ENCODE peak calls at places on chromosome 19, in seven cellular contexts. I, K, O, W, J, Y and C are unnamed samples.

GRCh38 chr19:17576758-17577532 is 21.5 kb downstream of the COLGALT1 start:
- DNase-seq in I (peak; percentile 16), K (no peak), O (no peak), W (no peak), J (no peak), Y (no peak), C (no peak)

GRCh38 chr19:3275068-3275582 is 50.7 kb downstream of the CELF5 start:
- DNase-seq in I (peak; percentile 57), K (no peak), O (peak; percentile 22), W (no peak), J (peak; percentile 23), Y (no peak), C (peak; percentile 14)

GRCh38 chr19:13013649-13014048 is 18.4 kb downstream of the NFIX start:
- DNase-seq in I (no peak), K (no peak), O (no peak), W (no peak), J (peak; percentile 65), Y (no peak), C (no peak)

GRCh38 chr19:14139944-14140343 is 3.6 kb upstream of the ASF1B start:
- DNase-seq in I (no peak), K (no peak), O (no peak), W (no peak), J (no peak), Y (peak; percentile 15), C (no peak)

GRCh38 chr19:41249707-41250423 is 14.3 kb upstream of the HNRNPUL1 start:
- DNase-seq in I (no peak), K (no peak), O (no peak), W (no peak), J (no peak), Y (no peak), C (no peak)

GRCh38 chr19:6660930-6661329 is 9.0 kb downstream of the TNFSF14 start:
- DNase-seq in I (no peak), K (no peak), O (no peak), W (no peak), J (no peak), Y (no peak), C (no peak)

GRCh38 chr19:50844296-50844935 is 10.3 kb upstream of the KLK3 start:
- DNase-seq in I (no peak), K (no peak), O (peak; percentile 58), W (no peak), J (no peak), Y (no peak), C (no peak)

GRCh38 chr19:52946322-52947310 is 16.1 kb downstream of the ZNF816 start:
- DNase-seq in I (no peak), K (no peak), O (no peak), W (peak; percentile 87), J (peak; percentile 17), Y (no peak), C (no peak)

GRCh38 chr19:5166262-5166661 is 174.3 kb downstream of the PTPRS start:
- DNase-seq in I (no peak), K (no peak), O (no peak), W (no peak), J (peak; percentile 56), Y (peak; percentile 26), C (no peak)

GRCh38 chr19:31083122-31083521 is 266.1 kb downstream of the TSHZ3 start:
- DNase-seq in I (no peak), K (no peak), O (no peak), W (no peak), J (no peak), Y (no peak), C (no peak)

GRCh38 chr19:46216612-46217011 is 12.9 kb upstream of the IGFL1 start:
- DNase-seq in I (no peak), K (no peak), O (no peak), W (no peak), J (no peak), Y (no peak), C (no peak)